ENCODE peak calls at places on chromosomes 7 and 10, in five cellular contexts. W is fibroblast of lung, Q is DND-41, V is HCT116, S is IMR-90. Z is an unnamed sample.

GRCh38 chr7:40133561-40134427 is 628 bp downstream of the MPLKIP start:
- DNase-seq in W (peak; percentile 56), S (peak; percentile 4), V (no peak), Q (no peak), Z (no peak)

GRCh38 chr10:21317902-21318301 is 207.6 kb downstream of the SKIDA1 start:
- DNase-seq in W (peak; percentile 91), V (no peak), S (peak; percentile 97), Q (no peak), Z (no peak)

GRCh38 chr7:90192876-90193765 is 18.4 kb upstream of the STEAP2 start:
- DNase-seq in V (no peak), S (peak; percentile 2), Q (no peak), W (peak; percentile 46), Z (no peak)

GRCh38 chr10:71260622-71261325 is 48.4 kb downstream of the UNC5B start:
- DNase-seq in V (peak; percentile 47), Q (no peak), S (peak; percentile 96), W (peak; percentile 96), Z (no peak)

GRCh38 chr10:79422178-79422892 is 23.1 kb downstream of the ZCCHC24 start:
- DNase-seq in W (peak; percentile 84), S (peak; percentile 96), Q (no peak), V (no peak), Z (no peak)

GRCh38 chr10:73887038-73888015 is 13.0 kb upstream of the CAMK2G start:
- DNase-seq in W (peak; percentile 93), V (peak; percentile 88), Q (no peak), S (peak; percentile 86), Z (no peak)

GRCh38 chr10:64733980-64734379 is 1212.8 kb downstream of the REEP3 start:
- DNase-seq in W (no peak), S (no peak), Q (no peak), V (peak; percentile 33), Z (peak; percentile 6)

GRCh38 chr7:75662579-75663301 is 76.0 kb downstream of the HIP1 start:
- DNase-seq in V (no peak), W (no peak), S (no peak), Q (no peak), Z (no peak)

GRCh38 chr10:72009430-72010081 is 45.4 kb downstream of the CHST3 start:
- DNase-seq in Q (no peak), S (peak; percentile 94), V (no peak), W (peak; percentile 94), Z (peak; percentile 28)

GRCh38 chr10:6497524-6498140 is 82.4 kb downstream of the PRKCQ start:
- DNase-seq in S (no peak), W (no peak), V (no peak), Q (no peak), Z (no peak)

GRCh38 chr10:79468841-79469585 is 23.6 kb upstream of the ZCCHC24 start:
- DNase-seq in V (no peak), W (no peak), S (no peak), Q (no peak), Z (no peak)

GRCh38 chr7:157080111-157080730 is 58.5 kb upstream of the UBE3C start:
- DNase-seq in S (peak; percentile 18), Q (no peak), W (no peak), V (peak; percentile 18), Z (no peak)

GRCh38 chr7:103929808-103930415 is 59.5 kb downstream of the RELN start:
- DNase-seq in S (no peak), Q (no peak), W (no peak), V (no peak), Z (no peak)

GRCh38 chr7:133649593-133649992 is 396.7 kb downstream of the EXOC4 start:
- DNase-seq in Q (no peak), W (peak; percentile 69), S (peak; percentile 11), V (no peak), Z (no peak)

GRCh38 chr10:31413325-31413724 is 94.3 kb downstream of the ZEB1 start:
- DNase-seq in S (peak; percentile 48), V (no peak), W (peak; percentile 49), Q (no peak), Z (no peak)

GRCh38 chr10:122062831-122063674 is 74.1 kb downstream of the TACC2 start:
- DNase-seq in Q (no peak), S (peak; percentile 83), W (peak; percentile 84), V (peak; percentile 91), Z (peak; percentile 57)

GRCh38 chr10:124611738-124612137 is 132.4 kb downstream of the FAM53B start:
- DNase-seq in Q (peak; percentile 95), V (no peak), W (no peak), S (no peak), Z (no peak)

GRCh38 chr10:128254486-128254885 is 128.3 kb upstream of the MKI67 start:
- DNase-seq in S (no peak), V (no peak), Q (no peak), W (no peak), Z (no peak)

GRCh38 chr10:69202332-69202731 is 17.8 kb upstream of the HKDC1 start:
- DNase-seq in W (no peak), V (no peak), S (peak; percentile 73), Q (no peak), Z (no peak)

GRCh38 chr10:46541735-46542566 is 14.5 kb downstream of the GPRIN2 start:
- DNase-seq in S (no peak), Q (no peak), V (no peak), W (no peak), Z (no peak)

GRCh38 chr10:51405580-51406367 is 293.6 kb downstream of the CSTF2T start:
- DNase-seq in W (peak; percentile 65), Q (no peak), V (no peak), S (peak; percentile 12), Z (no peak)

GRCh38 chr10:131819241-131820072 is 81.4 kb upstream of the PPP2R2D start:
- DNase-seq in V (no peak), Q (no peak), W (no peak), S (no peak), Z (no peak)

GRCh38 chr10:22246680-22247391 is 29.0 kb upstream of the EBLN1 start:
- DNase-seq in V (peak; percentile 95), W (peak; percentile 93), Q (no peak), S (peak; percentile 34), Z (no peak)

GRCh38 chr10:117409549-117410283 is 34.5 kb upstream of the PDZD8 start:
- DNase-seq in V (no peak), W (no peak), Q (no peak), S (no peak), Z (no peak)

GRCh38 chr7:3436746-3437145 is 135.7 kb downstream of the SDK1 start:
- DNase-seq in W (peak; percentile 86), Q (no peak), V (no peak), S (peak; percentile 84), Z (no peak)

GRCh38 chr7:142320883-142321282 is 63.0 kb upstream of the PRSS58 start:
- DNase-seq in Q (no peak), V (no peak), S (no peak), W (no peak), Z (no peak)

GRCh38 chr10:13913890-13914289 is 327.1 kb downstream of the PRPF18 start:
- DNase-seq in W (no peak), Q (no peak), S (no peak), V (no peak), Z (no peak)

GRCh38 chr10:124629410-124629809 is 114.8 kb downstream of the FAM53B start:
- DNase-seq in W (no peak), Q (no peak), V (no peak), S (no peak), Z (no peak)

DNA sequence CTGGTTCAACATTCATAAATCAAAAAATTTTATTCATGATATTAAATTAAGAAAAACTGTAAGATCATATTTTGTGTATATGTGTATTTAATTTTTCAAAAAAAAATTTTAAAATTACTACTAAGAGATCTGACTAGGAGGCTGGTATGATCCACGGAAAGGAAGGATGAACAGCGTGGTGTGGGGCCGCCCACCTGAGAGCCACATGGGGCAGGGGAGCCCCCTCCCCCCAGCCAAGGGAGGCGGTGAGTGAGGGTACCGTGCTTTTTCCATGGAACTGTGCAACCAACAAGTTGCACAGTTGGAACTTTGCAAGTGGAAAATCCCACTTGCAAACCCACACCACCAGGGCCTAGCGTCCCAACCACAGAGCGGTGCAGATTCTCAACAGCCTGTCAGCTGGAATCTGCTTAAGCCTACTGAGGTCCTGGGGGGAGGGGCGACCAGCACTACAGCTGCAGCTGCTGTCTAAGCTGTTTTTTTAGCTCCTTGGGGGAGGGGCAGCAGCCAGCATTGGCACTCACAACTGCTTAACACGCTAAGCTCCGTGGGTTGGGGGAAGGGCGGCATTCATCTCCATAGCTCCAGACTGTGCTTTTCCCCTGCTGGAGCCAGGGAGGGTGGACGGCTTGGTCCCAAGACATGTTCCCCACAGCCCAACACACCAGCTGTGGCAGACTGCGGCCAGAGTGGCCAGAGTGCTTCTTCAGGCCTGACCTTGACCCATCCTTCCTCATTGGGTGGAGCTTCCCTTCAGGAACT is 94.2 kb upstream of the IGFBP3 start:
- DNase-seq in S (peak; percentile 26), W (peak; percentile 50), Q (peak; percentile 73), V (no peak), Z (peak; percentile 97)
- H3K9ac ChIP-seq in S (no peak overlapping the region), W (no peak overlapping the region), Q (no peak overlapping the region), V (no peak overlapping the region), Z (no peak overlapping the region)

DNA sequence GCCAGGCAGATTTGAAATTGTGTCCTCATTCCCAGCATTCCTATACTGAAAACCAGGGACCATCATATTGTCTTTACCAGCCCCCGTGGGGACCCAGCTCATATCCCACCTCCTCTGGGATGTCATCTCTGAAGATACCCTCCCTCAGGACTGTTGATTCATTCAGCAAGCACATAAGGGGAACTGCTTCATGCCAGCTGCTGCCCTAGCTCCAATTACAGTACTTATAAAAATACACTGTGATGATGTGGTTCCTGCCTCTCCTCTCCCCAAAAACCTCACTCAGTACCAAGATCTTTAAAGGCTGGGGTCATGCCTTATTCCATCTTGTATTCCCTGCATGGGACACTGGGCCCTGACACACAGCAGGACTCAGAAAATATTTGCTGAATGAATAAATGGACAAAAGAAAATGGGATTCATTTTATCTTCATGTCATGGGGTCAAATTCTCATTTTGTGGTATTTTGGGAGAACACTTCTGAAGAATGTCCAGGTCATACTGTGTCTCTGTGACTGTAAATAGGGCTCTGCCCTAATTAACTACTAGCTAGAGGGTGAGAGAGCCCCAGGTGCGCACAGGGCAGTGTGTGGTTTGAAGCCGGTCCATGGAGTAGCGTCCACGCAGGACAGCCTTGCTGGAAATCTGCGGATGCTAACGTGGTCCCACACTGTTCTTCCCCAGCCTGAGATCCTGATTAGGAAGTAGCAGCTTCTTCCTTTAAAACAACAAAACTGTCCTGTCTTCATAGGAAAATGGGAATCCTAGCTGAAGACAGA is 29.0 kb upstream of the DAGLB start:
- DNase-seq in S (no peak), Q (no peak), W (no peak), V (no peak), Z (no peak)
- H3K9ac ChIP-seq in S (no peak overlapping the region), Q (no peak overlapping the region), W (no peak overlapping the region), V (no peak overlapping the region), Z (no peak overlapping the region)

DNA sequence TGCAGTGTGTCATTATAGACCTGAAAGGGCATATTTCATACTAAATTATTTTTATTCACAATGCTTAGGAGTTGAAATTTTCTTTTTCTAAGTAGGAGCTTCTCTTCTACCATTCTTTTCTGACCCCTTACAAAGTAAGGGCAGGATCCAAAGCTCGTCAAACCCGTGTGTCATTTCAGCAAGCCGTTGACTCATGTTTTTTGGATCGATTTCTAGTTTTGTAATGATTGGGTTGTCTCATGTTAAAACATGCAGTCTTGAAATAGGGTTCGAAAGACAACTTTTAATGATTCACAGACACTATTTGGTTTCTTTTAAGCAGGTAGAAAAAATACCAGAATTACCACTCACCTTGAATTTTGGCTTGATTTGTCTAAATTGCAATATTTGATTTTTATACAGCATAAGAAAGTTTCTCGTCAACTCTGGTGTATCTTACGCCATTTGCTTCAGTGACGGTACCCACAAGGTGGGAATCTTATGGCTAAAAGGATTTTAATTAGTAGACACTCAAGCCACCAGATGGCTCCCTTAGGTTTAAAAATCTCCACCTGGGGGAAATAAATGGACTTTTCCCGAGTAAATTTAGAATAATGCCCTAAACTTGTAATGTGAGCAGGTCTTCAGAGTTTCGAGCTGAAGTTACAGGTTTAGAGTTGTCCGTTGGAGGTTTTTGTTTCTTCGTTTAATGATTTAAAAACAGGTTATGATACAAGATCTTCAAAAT is 283.4 kb downstream of the CCDC3 start:
- DNase-seq in W (peak; percentile 49), S (peak; percentile 56), Q (no peak), V (no peak), Z (no peak)
- H3K9ac ChIP-seq in W (no peak overlapping the region), S (no peak overlapping the region), Q (no peak overlapping the region), V (no peak overlapping the region), Z (no peak overlapping the region)

GRCh38 chr10:42962120-42962901 is 114.6 kb upstream of the RET start:
- DNase-seq in Q (no peak), S (no peak), V (no peak), W (no peak), Z (no peak)
- H3K9ac ChIP-seq in Q (no peak overlapping the region), S (no peak overlapping the region), V (no peak overlapping the region), W (no peak overlapping the region), Z (no peak overlapping the region)